ENCODE peak calls at places on chromosomes 6 and 20, in six cellular contexts. E, V, Q, P, B and A are unnamed samples.

GRCh38 chr6:134065706-134066105 is 13.3 kb upstream of the SLC2A12 start:
- DNase-seq in B (peak; percentile 59), E (no peak), V (peak; percentile 30), P (peak; percentile 30), Q (no peak), A (peak; percentile 61)

GRCh38 chr20:32339116-32339515 is 19.0 kb upstream of the ASXL1 start:
- DNase-seq in P (no peak), E (no peak), Q (no peak), V (no peak), B (no peak), A (no peak)

GRCh38 chr6:15086273-15087158 is 159.4 kb upstream of the JARID2 start:
- DNase-seq in P (no peak), B (no peak), E (no peak), Q (no peak), V (no peak), A (peak; percentile 70)

GRCh38 chr6:139763468-139764214 is 389.2 kb upstream of the CITED2 start:
- DNase-seq in V (no peak), E (no peak), P (peak; percentile 48), B (no peak), Q (no peak), A (peak; percentile 81)

GRCh38 chr20:20084296-20084752 is 32.0 kb downstream of the CFAP61 start:
- DNase-seq in B (no peak), Q (no peak), E (no peak), V (no peak), P (no peak), A (no peak)

GRCh38 chr6:17865243-17865642 is 122.2 kb downstream of the KIF13A start:
- DNase-seq in Q (no peak), B (no peak), P (no peak), V (no peak), E (no peak), A (no peak)

GRCh38 chr6:44193307-44193910 is 23.3 kb upstream of the MYMX start:
- DNase-seq in V (no peak), E (no peak), Q (no peak), B (no peak), P (no peak), A (no peak)

GRCh38 chr6:41756354-41756753 is 9.2 kb upstream of the PGC start:
- DNase-seq in Q (no peak), E (no peak), P (no peak), B (no peak), V (no peak), A (no peak)

GRCh38 chr6:8821921-8822512 is 386.7 kb upstream of the SLC35B3 start:
- DNase-seq in B (no peak), P (no peak), V (no peak), Q (no peak), E (no peak), A (no peak)

GRCh38 chr20:2984956-2985661 is 58.3 kb upstream of the GNRH2 start:
- DNase-seq in B (no peak), P (peak; percentile 8), Q (no peak), E (no peak), V (no peak), A (peak; percentile 11)

GRCh38 chr6:3280866-3281465 is 22.2 kb downstream of the PSMG4 start:
- DNase-seq in V (no peak), Q (no peak), B (no peak), E (no peak), P (no peak), A (no peak)

GRCh38 chr6:5123296-5124135 is 38.4 kb downstream of the PPP1R3G start:
- DNase-seq in E (no peak), Q (no peak), P (no peak), B (no peak), V (no peak), A (no peak)

GRCh38 chr6:30573113-30573512 is 1.9 kb downstream of the ABCF1 start:
- DNase-seq in B (no peak), P (no peak), V (no peak), Q (no peak), E (no peak), A (no peak)

GRCh38 chr6:85390105-85390728 is 59.7 kb upstream of the NT5E start:
- DNase-seq in B (no peak), Q (no peak), E (no peak), P (no peak), V (peak; percentile 87), A (no peak)
- TF ChIP-seq POLR2A in B (no peak), Q (no peak), E (no peak), P (no peak), V (no peak), A (no peak)

GRCh38 chr6:147001621-147002020 is 202.6 kb upstream of the STXBP5 start:
- DNase-seq in E (no peak), Q (no peak), P (no peak), B (no peak), V (no peak), A (no peak)

GRCh38 chr6:147003186-147003585 is 201.0 kb upstream of the STXBP5 start:
- DNase-seq in E (no peak), B (no peak), V (no peak), Q (no peak), P (no peak), A (no peak)

GRCh38 chr6:146999766-147000165 is 204.5 kb upstream of the STXBP5 start:
- DNase-seq in P (no peak), V (no peak), Q (no peak), E (no peak), B (no peak), A (no peak)

GRCh38 chr6:146997062-146997461 is 207.2 kb upstream of the STXBP5 start:
- DNase-seq in B (no peak), E (no peak), Q (no peak), P (no peak), V (no peak), A (peak; percentile 15)

DNA sequence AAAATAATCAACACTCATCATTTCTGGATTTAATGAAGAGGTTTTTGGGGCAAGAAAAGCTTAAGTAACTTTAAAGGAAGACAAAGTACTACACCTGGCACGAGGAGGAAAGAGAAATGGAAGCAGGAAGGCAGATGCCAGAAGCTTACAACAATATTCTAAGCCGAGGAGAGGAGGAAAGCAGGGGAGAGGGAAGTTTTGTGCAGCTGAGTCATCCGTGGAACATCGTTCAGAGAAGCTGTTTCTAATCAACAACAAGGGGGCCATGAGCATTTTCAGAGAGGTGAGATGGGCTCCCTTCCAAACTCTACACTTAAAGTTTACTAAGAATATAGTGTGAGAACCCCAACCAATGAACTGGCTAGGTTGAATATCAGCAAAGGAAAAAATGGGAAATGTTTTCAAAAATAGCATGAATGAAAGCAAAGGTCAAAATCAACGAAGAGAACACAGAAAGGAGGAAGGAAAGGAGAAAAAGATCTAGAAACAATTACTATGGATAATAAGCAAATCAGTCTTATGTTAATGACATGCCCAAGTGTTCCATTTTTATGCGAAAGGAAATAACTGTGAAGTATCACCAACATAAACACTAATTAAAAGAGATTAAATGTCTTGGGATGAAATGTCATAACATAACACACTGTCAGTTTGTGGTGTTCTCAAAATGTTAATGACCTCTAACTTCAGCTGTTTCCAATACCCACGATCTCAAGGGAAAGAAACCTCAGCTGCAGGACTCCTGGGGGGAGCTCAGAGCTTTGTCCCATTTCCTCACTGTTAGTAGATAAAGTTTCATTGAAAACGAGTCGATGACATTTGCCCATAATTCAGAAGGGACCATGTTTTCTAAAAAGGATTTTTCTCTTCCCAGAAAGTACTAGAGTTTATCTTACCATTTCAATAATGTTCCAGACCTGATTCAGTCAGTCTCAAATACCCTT is 203.4 kb upstream of the STXBP5 start:
- DNase-seq in P (peak; percentile 48), V (no peak), E (no peak), B (peak; percentile 27), Q (no peak), A (no peak)
- TF ChIP-seq CTCF in P (no peak), V (no peak), E (no peak), B (no peak), Q (no peak), A (no peak)

DNA sequence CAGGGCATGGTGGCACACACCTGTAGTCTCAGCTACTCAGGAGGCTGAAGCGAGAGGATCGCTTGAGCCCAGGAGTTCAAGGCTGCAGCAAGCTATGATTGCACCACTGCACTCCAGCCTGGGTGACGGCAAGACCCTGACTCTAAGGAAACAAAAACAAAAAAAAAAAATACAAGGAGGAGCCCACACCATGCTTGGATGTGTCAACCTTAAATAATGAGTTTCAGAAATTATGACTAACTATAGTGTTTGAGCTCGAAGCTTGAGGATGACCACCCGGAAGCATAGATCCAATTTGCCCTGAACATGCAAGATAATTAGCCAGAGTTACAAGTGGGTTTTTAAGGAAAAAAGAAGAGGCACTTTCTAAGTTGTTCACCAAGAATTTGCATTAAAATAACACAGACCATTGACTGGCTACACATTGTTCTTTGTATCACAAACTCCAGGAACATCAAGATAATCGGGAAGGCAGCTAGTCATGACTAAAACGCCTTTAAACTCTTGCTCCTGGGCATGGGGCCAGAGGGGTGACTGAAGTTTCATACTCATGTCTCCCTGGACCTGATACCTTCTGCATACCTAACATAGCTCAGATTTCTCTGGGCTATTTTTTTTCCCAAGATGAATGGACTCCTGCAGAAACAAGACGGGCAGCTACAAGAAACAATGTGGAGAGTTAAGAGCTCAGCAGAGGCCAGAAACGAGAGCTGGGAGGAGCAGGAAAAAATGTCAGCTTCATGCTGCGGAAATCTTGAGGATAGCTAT is 289.6 kb downstream of the PREX1 start:
- DNase-seq in E (peak; percentile 51), V (peak; percentile 37), B (no peak), Q (no peak), P (peak; percentile 7), A (no peak)
- TF ChIP-seq MYC in E (no peak), V (no peak), B (no peak), Q (no peak), P (no peak), A (no peak)

DNA sequence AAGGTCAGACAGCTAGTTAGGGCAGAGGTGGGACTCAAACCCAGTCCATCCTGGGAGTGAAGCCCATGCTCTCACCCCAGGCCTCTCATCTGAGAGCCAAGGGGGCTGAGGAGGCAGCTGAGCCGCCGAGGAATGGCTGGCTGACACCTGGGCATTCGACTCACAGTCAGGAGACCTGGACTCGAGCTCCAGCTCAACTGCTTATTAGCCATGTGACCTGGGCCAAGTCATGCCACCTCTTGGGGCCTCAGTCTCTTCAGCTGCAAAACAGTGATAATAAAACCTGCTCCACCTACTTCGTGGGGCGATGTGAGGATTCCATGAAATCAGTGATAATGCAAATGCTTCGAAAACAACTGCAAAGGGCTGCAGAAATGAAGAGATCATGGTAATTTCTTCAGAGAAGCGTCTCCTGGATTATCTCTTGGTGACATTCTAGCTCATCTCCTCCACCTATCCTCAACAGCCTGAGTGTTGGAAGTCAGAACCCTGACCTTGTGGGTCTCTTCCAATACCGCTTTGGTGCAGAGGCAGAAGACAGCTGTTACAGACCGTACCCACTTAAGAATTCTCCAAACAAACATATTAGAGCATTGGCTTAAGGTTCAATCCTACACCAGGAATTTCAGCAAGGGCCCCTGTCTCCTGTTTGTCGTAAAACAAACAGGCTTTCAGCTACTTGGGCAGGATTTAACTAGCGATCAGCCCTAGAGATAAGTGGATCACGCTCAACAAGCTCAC is 60.1 kb upstream of the PIM1 start:
- DNase-seq in P (no peak), Q (no peak), E (no peak), B (peak; percentile 58), V (peak; percentile 78), A (no peak)
- TF ChIP-seq POLR2A in P (no peak), Q (no peak), E (no peak), B (no peak), V (no peak), A (no peak)

DNA sequence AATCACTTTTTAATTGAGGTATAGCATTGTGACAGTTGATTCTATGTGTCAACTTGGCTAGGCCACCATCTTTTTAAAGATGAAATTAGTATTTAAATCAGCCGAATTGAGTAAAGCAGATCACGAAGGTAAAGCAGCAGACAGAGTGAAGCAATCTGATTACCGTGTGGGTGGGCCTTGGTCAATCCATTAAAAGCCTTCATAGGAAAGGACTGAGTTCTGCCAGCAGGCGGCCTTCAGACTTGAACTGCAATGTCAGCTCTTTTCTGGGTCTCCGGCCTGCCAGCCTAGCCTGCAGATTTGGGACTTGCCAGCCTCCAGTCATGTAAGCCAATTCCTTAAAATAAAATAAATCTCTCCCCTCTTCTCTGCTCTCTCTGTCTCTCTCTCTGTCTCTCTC is 22.4 kb upstream of the TGM2 start:
- DNase-seq in Q (no peak), E (no peak), V (peak; percentile 72), P (no peak), B (peak; percentile 37), A (no peak)
- TF ChIP-seq CTCF in Q (no peak), E (no peak), V (peak; percentile 50), P (no peak), B (peak; percentile 55), A (no peak)